ENCODE peak calls at places on chromosomes 3 and 15, in eight cellular contexts. One of them, this sample, is unnamed.

GRCh38 chr3:188993140-188993539 is 178.6 kb upstream of the TPRG1 start:
- DNase-seq in tibial artery: no peak
- DNase-seq in RCC 7860: no peak
- DNase-seq in Calu3: no peak
- DNase-seq in tibial nerve: no peak
- DNase-seq in neural progenitor cell: no peak
- DNase-seq in right cardiac atrium: no peak
- DNase-seq in glutamatergic neuron: no peak
- DNase-seq in this sample: no peak

GRCh38 chr3:72317491-72317890 is 530.8 kb downstream of the SHQ1 start:
- DNase-seq in Calu3: no peak
- DNase-seq in tibial nerve: no peak
- DNase-seq in RCC 7860: no peak
- DNase-seq in neural progenitor cell: no peak
- DNase-seq in glutamatergic neuron: no peak
- DNase-seq in tibial artery: no peak
- DNase-seq in right cardiac atrium: no peak
- DNase-seq in this sample: no peak

GRCh38 chr15:72176743-72177142 is 20.8 kb downstream of the GRAMD2A start:
- DNase-seq in Calu3: no peak
- DNase-seq in neural progenitor cell: no peak
- DNase-seq in tibial nerve: no peak
- DNase-seq in tibial artery: no peak
- DNase-seq in right cardiac atrium: no peak
- DNase-seq in RCC 7860: no peak
- DNase-seq in glutamatergic neuron: no peak
- DNase-seq in this sample: no peak

GRCh38 chr15:69509131-69509530 is 56.5 kb downstream of the RPLP1 start:
- DNase-seq in tibial artery: no peak
- DNase-seq in tibial nerve: no peak
- DNase-seq in RCC 7860: no peak
- DNase-seq in glutamatergic neuron: no peak
- DNase-seq in right cardiac atrium: no peak
- DNase-seq in Calu3: no peak
- DNase-seq in neural progenitor cell: no peak
- DNase-seq in this sample: peak; percentile 27

GRCh38 chr3:6066397-6066796 is 794.5 kb upstream of the GRM7 start:
- DNase-seq in neural progenitor cell: no peak
- DNase-seq in RCC 7860: no peak
- DNase-seq in glutamatergic neuron: no peak
- DNase-seq in right cardiac atrium: no peak
- DNase-seq in tibial artery: no peak
- DNase-seq in Calu3: no peak
- DNase-seq in tibial nerve: no peak
- DNase-seq in this sample: no peak

GRCh38 chr15:78930577-78931388 is 14.1 kb downstream of the CTSH start:
- DNase-seq in right cardiac atrium: no peak
- DNase-seq in Calu3: peak; percentile 40
- DNase-seq in glutamatergic neuron: no peak
- DNase-seq in tibial nerve: no peak
- DNase-seq in RCC 7860: peak; percentile 94
- DNase-seq in tibial artery: peak; percentile 75
- DNase-seq in neural progenitor cell: no peak
- DNase-seq in this sample: no peak

GRCh38 chr15:83380682-83381081 is 66.5 kb upstream of the SH3GL3 start:
- DNase-seq in right cardiac atrium: peak; percentile 70
- DNase-seq in tibial artery: no peak
- DNase-seq in Calu3: peak; percentile 79
- DNase-seq in tibial nerve: no peak
- DNase-seq in glutamatergic neuron: peak; percentile 47
- DNase-seq in neural progenitor cell: peak; percentile 44
- DNase-seq in RCC 7860: peak; percentile 69
- DNase-seq in this sample: no peak

GRCh38 chr15:77071338-77072223 is 672 bp upstream of the TSPAN3 start:
- DNase-seq in tibial nerve: no peak
- DNase-seq in neural progenitor cell: no peak
- DNase-seq in right cardiac atrium: no peak
- DNase-seq in tibial artery: no peak
- DNase-seq in Calu3: no peak
- DNase-seq in RCC 7860: no peak
- DNase-seq in glutamatergic neuron: no peak
- DNase-seq in this sample: no peak

GRCh38 chr3:47399016-47399415 is 18.2 kb downstream of the PTPN23 start:
- DNase-seq in tibial artery: no peak
- DNase-seq in RCC 7860: no peak
- DNase-seq in neural progenitor cell: no peak
- DNase-seq in right cardiac atrium: no peak
- DNase-seq in tibial nerve: no peak
- DNase-seq in glutamatergic neuron: no peak
- DNase-seq in Calu3: no peak
- DNase-seq in this sample: no peak

This sample was measured in sciatic nerve.